ENCODE peak calls at places on chromosomes 11 and 22, in nine cellular contexts. Y is transverse colon, P is cardiac muscle cell, D is body of pancreas, R is colonic mucosa, Q is right cardiac atrium, U is cardiac fibroblast, E is fibroblast of mammary gland, J is AG04450. V is an unnamed sample.

GRCh38 chr11:8988329-8989234 is 15.2 kb downstream of the NRIP3 start:
- DNase-seq in Y (no peak), P (no peak), D (no peak), R (no peak), Q (no peak), U (no peak), E (peak; percentile 52), J (no peak), V (no peak)

GRCh38 chr11:86803641-86804040 is 3.3 kb downstream of the PRSS23 start:
- DNase-seq in Y (no peak), P (no peak), D (no peak), R (no peak), Q (no peak), U (no peak), E (peak; percentile 26), J (no peak), V (no peak)

GRCh38 chr22:44026066-44026629 is 2.0 kb downstream of the PARVB start:
- DNase-seq in Y (no peak), P (no peak), D (no peak), R (no peak), Q (peak; percentile 54), U (no peak), E (no peak), J (no peak), V (no peak)

GRCh38 chr11:94800394-94800793 is 32.2 kb downstream of the AMOTL1 start:
- DNase-seq in Y (no peak), P (no peak), D (peak; percentile 65), R (peak; percentile 30), Q (peak; percentile 61), U (no peak), E (peak; percentile 59), J (no peak), V (peak; percentile 85)

GRCh38 chr11:123083623-123084029 is 21.7 kb upstream of the HSPA8 start:
- DNase-seq in Y (peak; percentile 86), P (peak; percentile 23), D (peak; percentile 87), R (peak; percentile 93), Q (peak; percentile 86), U (peak; percentile 99), E (peak; percentile 99), J (peak; percentile 90), V (peak; percentile 83)

GRCh38 chr22:46041642-46042041 is 64.7 kb upstream of the WNT7B start:
- DNase-seq in Y (no peak), P (no peak), D (peak; percentile 28), R (peak; percentile 15), Q (no peak), U (no peak), E (no peak), J (no peak), V (peak; percentile 13)

GRCh38 chr22:44916281-44917231 is 93.2 kb downstream of the PHF21B start:
- DNase-seq in Y (no peak), P (no peak), D (no peak), R (no peak), Q (no peak), U (no peak), E (no peak), J (no peak), V (no peak)

GRCh38 chr11:126391286-126391954 is 35.9 kb downstream of the ST3GAL4 start:
- DNase-seq in Y (no peak), P (no peak), D (no peak), R (no peak), Q (no peak), U (no peak), E (no peak), J (no peak), V (no peak)

GRCh38 chr22:18156878-18157713 is 7.1 kb downstream of the USP18 start:
- DNase-seq in Y (peak; percentile 71), P (peak; percentile 85), D (peak; percentile 61), R (peak; percentile 74), Q (peak; percentile 73), U (peak; percentile 81), E (peak; percentile 97), J (peak; percentile 99), V (peak; percentile 86)

GRCh38 chr11:9783986-9784385 is 120.1 kb downstream of the SWAP70 start:
- DNase-seq in Y (no peak), P (no peak), D (no peak), R (no peak), Q (no peak), U (no peak), E (no peak), J (no peak), V (no peak)

GRCh38 chr11:10564692-10565318 is 3.7 kb downstream of the LYVE1 start:
- DNase-seq in Y (no peak), P (no peak), D (no peak), R (no peak), Q (no peak), U (peak; percentile 60), E (peak; percentile 23), J (no peak), V (peak; percentile 32)

GRCh38 chr22:37751449-37752188 is 54.8 kb downstream of the TRIOBP start:
- DNase-seq in Y (no peak), P (no peak), D (no peak), R (no peak), Q (no peak), U (peak; percentile 45), E (no peak), J (no peak), V (no peak)

GRCh38 chr22:39350803-39351688 is 1.3 kb downstream of the SYNGR1 start:
- DNase-seq in Y (no peak), P (no peak), D (no peak), R (no peak), Q (no peak), U (no peak), E (no peak), J (no peak), V (no peak)
- H3K4me3 ChIP-seq in Y (peak overlapping the region; percentile 65), P (peak overlapping the region; percentile 64), D (peak overlapping the region; percentile 62), R (peak overlapping the region; percentile 29), Q (peak overlapping the region; percentile 59), U (peak overlapping the region; percentile 59), E (no peak overlapping the region), J (peak overlapping the region; percentile 74), V (peak overlapping the region; percentile 84)

GRCh38 chr11:46293616-46294015 is 16.2 kb downstream of the CREB3L1 start:
- DNase-seq in Y (no peak), P (no peak), D (no peak), R (no peak), Q (peak; percentile 32), U (peak; percentile 76), E (peak; percentile 98), J (no peak), V (peak; percentile 36)

GRCh38 chr11:46290598-46291309 is 13.3 kb downstream of the CREB3L1 start:
- DNase-seq in Y (peak; percentile 76), P (peak; percentile 88), D (peak; percentile 78), R (peak; percentile 86), Q (peak; percentile 61), U (peak; percentile 99), E (peak; percentile 98), J (peak; percentile 98), V (peak; percentile 96)

GRCh38 chr11:46290021-46290420 is 12.6 kb downstream of the CREB3L1 start:
- DNase-seq in Y (no peak), P (no peak), D (no peak), R (no peak), Q (no peak), U (no peak), E (no peak), J (no peak), V (peak; percentile 53)

GRCh38 chr11:46293066-46293465 is 15.6 kb downstream of the CREB3L1 start:
- DNase-seq in Y (no peak), P (no peak), D (no peak), R (no peak), Q (no peak), U (no peak), E (no peak), J (no peak), V (no peak)

DNA sequence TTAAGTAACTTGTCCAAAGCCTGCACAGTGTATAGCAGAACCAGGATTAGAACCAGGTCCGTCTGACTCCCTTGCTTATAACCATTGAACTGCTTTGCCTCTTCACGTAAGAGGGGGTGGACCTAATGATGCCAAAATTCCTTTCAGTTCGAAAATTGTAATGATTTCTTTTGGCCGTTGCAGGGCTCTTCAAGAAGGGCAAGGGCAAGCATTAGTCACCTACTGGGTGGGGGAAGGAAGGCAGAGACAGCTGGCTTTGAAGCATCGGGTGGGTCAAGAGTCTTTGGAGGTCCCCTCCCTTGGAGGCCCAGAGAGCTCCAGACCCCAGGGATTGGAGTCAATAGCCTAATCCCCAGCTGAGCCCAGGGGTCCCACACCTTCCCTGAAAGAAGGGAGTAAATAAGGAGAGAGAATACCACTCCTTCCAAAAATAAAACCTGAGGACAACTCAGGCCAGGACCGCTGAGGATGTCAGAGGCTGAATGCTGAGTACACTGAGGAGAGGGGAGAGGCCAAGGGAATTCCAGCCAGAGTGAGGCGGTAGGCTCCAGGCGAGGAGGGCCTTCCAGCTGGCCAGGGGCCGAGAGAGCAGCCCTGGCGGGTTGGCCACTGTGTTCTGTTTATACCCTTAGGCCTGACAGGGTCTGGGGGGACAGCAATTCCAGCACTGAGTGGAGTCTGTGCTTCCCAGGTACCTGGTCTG is 14.1 kb downstream of the CREB3L1 start:
- DNase-seq in Y (no peak), P (peak; percentile 31), D (no peak), R (no peak), Q (peak; percentile 63), U (peak; percentile 80), E (peak; percentile 90), J (no peak), V (peak; percentile 63)
- H3K4me3 ChIP-seq in Y (no peak overlapping the region), P (no peak overlapping the region), D (no peak overlapping the region), R (no peak overlapping the region), Q (no peak overlapping the region), U (no peak overlapping the region), E (no peak overlapping the region), J (no peak overlapping the region), V (no peak overlapping the region)

GRCh38 chr11:124877631-124878496 is 12.6 kb downstream of the ROBO3 start:
- DNase-seq in Y (no peak), P (no peak), D (no peak), R (no peak), Q (no peak), U (no peak), E (no peak), J (no peak), V (no peak)
- H3K4me3 ChIP-seq in Y (no peak overlapping the region), P (no peak overlapping the region), D (no peak overlapping the region), R (no peak overlapping the region), Q (peak overlapping the region; percentile 30), U (peak overlapping the region; percentile 68), E (peak overlapping the region; percentile 65), J (peak overlapping the region; percentile 73), V (peak overlapping the region; percentile 63)

GRCh38 chr11:79919340-79919739 is 478.5 kb upstream of the TENM4 start:
- DNase-seq in Y (peak; percentile 13), P (no peak), D (no peak), R (peak; percentile 24), Q (no peak), U (no peak), E (no peak), J (no peak), V (no peak)
- H3K4me3 ChIP-seq in Y (no peak overlapping the region), P (no peak overlapping the region), D (no peak overlapping the region), R (no peak overlapping the region), Q (no peak overlapping the region), U (no peak overlapping the region), E (no peak overlapping the region), J (no peak overlapping the region), V (no peak overlapping the region)

V was measured in testis.